ENCODE peak calls at places on chromosomes 11 and 22, in six cellular contexts. S is SK-N-SH, W is colonic mucosa, R is Panc1, M is RWPE2, I is adrenal gland. A is an unnamed sample.

GRCh38 chr11:20564811-20565210 is 34.6 kb upstream of the SLC6A5 start:
- DNase-seq in S (no peak), W (no peak), R (no peak), M (no peak), I (no peak), A (no peak)

GRCh38 chr11:107370390-107370789 is 87.2 kb downstream of the CWF19L2 start:
- DNase-seq in S (no peak), W (no peak), R (no peak), M (no peak), I (no peak), A (no peak)

GRCh38 chr11:1296287-1296686 is 13.1 kb downstream of the TOLLIP start:
- DNase-seq in S (no peak), W (no peak), R (no peak), M (peak; percentile 48), I (peak; percentile 12), A (no peak)

GRCh38 chr11:41246399-41246745 is 213.1 kb downstream of the LRRC4C start:
- DNase-seq in S (no peak), W (no peak), R (no peak), M (peak; percentile 29), I (no peak), A (no peak)

GRCh38 chr11:69049490-69049867 is 747 bp downstream of the TPCN2 start:
- DNase-seq in S (peak; percentile 48), W (no peak), R (no peak), M (no peak), I (no peak), A (no peak)

GRCh38 chr11:123174196-123175183 is 20.6 kb downstream of the CLMP start:
- DNase-seq in S (no peak), W (peak; percentile 32), R (no peak), M (no peak), I (peak; percentile 27), A (no peak)

GRCh38 chr22:30221121-30221992 is 25.2 kb downstream of the LIF start:
- DNase-seq in S (no peak), W (no peak), R (no peak), M (no peak), I (no peak), A (no peak)

GRCh38 chr11:65454696-65455456 is 32.3 kb downstream of the NEAT1 start:
- DNase-seq in S (peak; percentile 92), W (peak; percentile 95), R (no peak), M (peak; percentile 81), I (peak; percentile 91), A (peak; percentile 81)

GRCh38 chr22:33299245-33299956 is 241.2 kb upstream of the SYN3 start:
- DNase-seq in S (no peak), W (no peak), R (no peak), M (no peak), I (no peak), A (no peak)

GRCh38 chr11:86483591-86484163 is 109.0 kb downstream of the CCDC81 start:
- DNase-seq in S (no peak), W (no peak), R (no peak), M (no peak), I (no peak), A (no peak)
- H3K27ac ChIP-seq in S (peak overlapping the region; percentile 20), W (no peak overlapping the region), R (peak overlapping the region; percentile 79), M (peak overlapping the region; percentile 92), I (peak overlapping the region; percentile 74), A (no peak overlapping the region)

DNA sequence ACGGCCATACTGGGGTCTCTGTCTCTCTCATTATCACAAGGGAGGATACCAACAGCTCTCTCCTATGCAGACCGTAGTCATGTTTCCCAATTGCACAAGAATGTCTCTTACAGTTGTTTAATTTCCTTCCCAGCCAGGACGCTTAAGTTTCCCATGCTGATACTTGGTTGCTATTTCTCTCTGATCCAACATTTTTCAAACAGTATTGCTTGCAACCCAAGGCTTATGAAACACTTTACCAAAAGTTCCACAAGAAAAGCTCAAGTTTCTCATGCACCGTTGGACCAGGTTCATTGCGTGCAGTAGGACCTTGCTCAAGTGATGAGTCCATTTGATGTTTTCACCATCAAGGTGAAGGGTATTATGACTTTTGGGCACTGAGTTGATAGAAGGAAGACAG is 46.6 kb downstream of the GGTLC2 start:
- DNase-seq in S (no peak), W (no peak), R (no peak), M (no peak), I (no peak), A (no peak)
- H3K27ac ChIP-seq in S (no peak overlapping the region), W (no peak overlapping the region), R (no peak overlapping the region), M (no peak overlapping the region), I (no peak overlapping the region), A (no peak overlapping the region)

GRCh38 chr11:113176971-113177370 is 137.4 kb upstream of the TTC12 start:
- DNase-seq in S (no peak), W (no peak), R (no peak), M (no peak), I (no peak), A (no peak)
- H3K27ac ChIP-seq in S (peak overlapping the region; percentile 11), W (no peak overlapping the region), R (no peak overlapping the region), M (no peak overlapping the region), I (no peak overlapping the region), A (no peak overlapping the region)

GRCh38 chr11:95908826-95909225 is 15.1 kb downstream of the MTMR2 start:
- DNase-seq in S (no peak), W (no peak), R (no peak), M (no peak), I (no peak), A (no peak)

GRCh38 chr11:95911369-95911759 is 12.5 kb downstream of the MTMR2 start:
- DNase-seq in S (no peak), W (no peak), R (no peak), M (no peak), I (no peak), A (no peak)

GRCh38 chr11:95913830-95914229 is 10.1 kb downstream of the MTMR2 start:
- DNase-seq in S (no peak), W (no peak), R (no peak), M (no peak), I (no peak), A (no peak)

GRCh38 chr11:95912902-95913560 is 10.9 kb downstream of the MTMR2 start:
- DNase-seq in S (no peak), W (no peak), R (no peak), M (no peak), I (no peak), A (no peak)

DNA sequence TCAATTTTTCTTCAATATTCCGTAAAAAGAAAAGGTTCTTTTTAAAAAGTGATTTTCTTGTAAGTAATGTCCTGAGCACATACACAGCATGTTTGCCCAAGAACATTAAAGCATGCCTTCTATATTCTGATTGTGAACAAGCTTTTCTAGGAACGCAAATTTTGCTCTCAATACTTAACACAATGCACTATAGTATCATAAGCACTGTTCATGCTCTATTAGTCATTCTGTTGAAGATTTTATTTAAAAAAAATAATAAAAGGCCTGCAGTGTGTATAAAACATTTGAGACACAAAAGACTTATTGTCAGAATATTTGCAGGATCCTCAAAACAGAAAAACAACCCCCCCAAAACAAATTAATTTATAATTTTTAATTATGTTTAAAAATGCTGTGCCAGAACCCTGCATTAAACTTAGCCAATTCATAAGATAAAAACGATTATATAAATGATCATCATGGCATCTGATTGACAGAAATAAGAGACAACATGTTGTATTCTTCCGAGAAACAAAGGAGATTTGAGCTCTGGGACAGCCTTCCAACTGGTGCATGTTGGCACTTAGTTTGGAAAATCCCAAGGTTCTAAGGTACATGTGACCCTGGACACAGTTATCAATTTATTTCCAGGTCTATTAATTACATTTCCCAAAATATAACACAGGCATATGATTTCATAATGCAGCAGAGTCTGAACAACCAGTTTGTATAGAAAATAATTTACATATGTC is 13.1 kb downstream of the MTMR2 start:
- DNase-seq in S (no peak), W (no peak), R (no peak), M (no peak), I (no peak), A (no peak)
- H3K27ac ChIP-seq in S (no peak overlapping the region), W (no peak overlapping the region), R (no peak overlapping the region), M (no peak overlapping the region), I (no peak overlapping the region), A (peak overlapping the region; percentile 82)

GRCh38 chr22:39152024-39152510 is 413 bp downstream of the CBX7 start:
- DNase-seq in S (no peak), W (no peak), R (no peak), M (no peak), I (no peak), A (no peak)

GRCh38 chr22:39153220-39153860 is 860 bp upstream of the CBX7 start:
- DNase-seq in S (no peak), W (no peak), R (no peak), M (no peak), I (peak; percentile 43), A (no peak)

GRCh38 chr22:39150848-39151215 is 1.6 kb downstream of the CBX7 start:
- DNase-seq in S (no peak), W (no peak), R (no peak), M (no peak), I (peak; percentile 26), A (peak; percentile 42)

GRCh38 chr22:39151329-39151975 is 1.0 kb downstream of the CBX7 start:
- DNase-seq in S (no peak), W (no peak), R (no peak), M (no peak), I (peak; percentile 38), A (no peak)

DNA sequence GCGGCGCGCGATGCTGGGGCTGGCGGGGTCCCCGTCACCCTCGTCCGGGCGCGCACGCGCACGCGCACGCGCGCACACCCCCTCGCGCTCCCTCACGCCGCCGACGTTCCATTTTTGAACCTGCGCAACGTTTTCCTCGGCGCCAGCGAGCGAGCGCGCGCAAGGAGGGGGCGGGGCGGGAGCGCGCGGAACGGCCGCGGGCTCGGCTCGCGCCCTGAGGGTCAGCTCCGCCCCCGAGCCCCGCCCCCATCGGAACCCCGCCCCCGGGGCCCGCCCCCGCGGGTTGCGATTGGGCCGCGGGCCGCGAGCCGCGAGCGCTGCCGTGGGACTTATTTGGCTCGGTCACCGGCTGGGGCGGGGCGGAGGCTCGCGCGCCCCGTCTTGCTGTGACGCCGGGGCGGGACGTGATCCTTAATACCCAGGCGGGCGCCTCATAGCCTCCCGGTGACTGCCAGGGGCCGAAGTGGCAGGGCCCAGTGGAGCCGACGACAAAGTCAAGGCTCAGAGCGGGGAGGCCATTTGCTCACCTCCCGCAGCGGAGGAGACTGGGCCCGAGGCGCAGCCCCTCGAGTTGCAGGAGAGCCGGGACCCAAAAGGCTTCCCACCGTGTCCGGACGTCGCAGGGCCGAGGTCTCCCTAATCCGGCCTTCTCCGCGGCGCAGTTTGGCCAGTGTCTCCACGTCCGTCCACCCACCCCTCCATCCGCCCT is at the start of gene CBX7:
- DNase-seq in S (peak; percentile 94), W (peak; percentile 94), R (no peak), M (peak; percentile 83), I (peak; percentile 96), A (peak; percentile 94)
- H3K27ac ChIP-seq in S (no peak within 1 kb of the TSS), W (peak within 1 kb of the TSS; percentile 69), R (peak within 1 kb of the TSS; percentile 76), M (peak within 1 kb of the TSS; percentile 36), I (peak within 1 kb of the TSS; percentile 93), A (peak within 1 kb of the TSS; percentile 93)

DNA sequence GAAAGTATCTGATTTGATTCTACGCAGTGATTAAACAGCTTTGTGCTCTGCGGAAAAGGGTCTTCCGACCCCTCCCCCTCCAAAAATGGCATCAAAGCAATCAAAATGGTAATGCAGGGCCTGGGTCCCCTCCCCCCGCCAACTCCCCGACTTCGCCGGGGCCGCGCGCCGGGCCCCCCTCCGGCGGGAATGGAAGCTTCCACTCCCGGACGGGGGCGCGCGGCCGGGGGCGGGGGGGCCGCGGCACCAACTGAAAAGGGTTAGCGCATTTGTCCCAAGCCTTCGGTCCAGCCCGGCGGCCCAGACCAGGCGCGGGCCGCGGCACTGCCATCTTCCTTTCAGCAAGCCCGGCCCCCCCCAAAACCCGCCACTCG is 2.9 kb downstream of the PHF21B start:
- DNase-seq in S (peak; percentile 83), W (no peak), R (no peak), M (no peak), I (peak; percentile 64), A (peak; percentile 22)
- H3K27ac ChIP-seq in S (no peak overlapping the region), W (no peak overlapping the region), R (no peak overlapping the region), M (no peak overlapping the region), I (peak overlapping the region; percentile 81), A (peak overlapping the region; percentile 92)

A was measured in caudate nucleus.